ENCODE peak calls at places on chromosomes 11 and 22, in eight cellular contexts. L is sigmoid colon, I is spleen, U is stomach, Q is transverse colon, B is prostate gland, F is breast epithelium, Z is HCT116. J is an unnamed sample. For H3K4me1, the result is how much of the 10 kb centered on the place peaks cover.

GRCh38 chr11:124445646-124446139 is at the start of gene OR8B8:
- DNase-seq in F (no peak), Z (no peak), B (no peak), Q (no peak), L (no peak), U (no peak), I (no peak), J (no peak)

GRCh38 chr11:92867913-92868619 is 101.4 kb upstream of the MTNR1B start:
- DNase-seq in F (no peak), L (no peak), Q (no peak), U (no peak), Z (no peak), B (peak), I (no peak), J (no peak)

GRCh38 chr11:2570841-2571597 is 126.2 kb downstream of the KCNQ1 start:
- DNase-seq in Q (no peak), F (no peak), U (no peak), Z (no peak), L (peak), B (no peak), I (peak), J (no peak)

GRCh38 chr11:65964906-65965305 is 3.4 kb downstream of the SART1 start:
- DNase-seq in Z (no peak), I (no peak), Q (no peak), U (no peak), F (no peak), B (no peak), L (no peak), J (no peak)

GRCh38 chr22:32622762-32623147 is 148.1 kb downstream of the FBXO7 start:
- DNase-seq in U (no peak), I (peak), Q (no peak), Z (no peak), F (no peak), L (no peak), B (no peak), J (no peak)

GRCh38 chr11:85132839-85133238 is 494.3 kb downstream of the DLG2 start:
- DNase-seq in U (no peak), I (no peak), L (no peak), Z (no peak), B (no peak), F (no peak), Q (no peak), J (no peak)

GRCh38 chr22:24994070-24994763 is 41.7 kb downstream of the KIAA1671 start:
- DNase-seq in Q (peak), L (no peak), B (no peak), U (peak), I (no peak), F (peak), Z (peak), J (no peak)

GRCh38 chr11:111719379-111719778 is 46.8 kb downstream of the PPP2R1B start:
- DNase-seq in Z (no peak), B (no peak), F (no peak), I (no peak), L (no peak), U (no peak), Q (no peak), J (no peak)

GRCh38 chr22:25029181-25029580 is 76.7 kb downstream of the KIAA1671 start:
- DNase-seq in B (no peak), I (no peak), F (no peak), U (no peak), Z (no peak), L (no peak), Q (no peak), J (no peak)

GRCh38 chr22:23878219-23878618 is 16.0 kb upstream of the MIF start:
- DNase-seq in L (no peak), B (no peak), I (peak), U (no peak), Z (no peak), Q (no peak), F (no peak), J (no peak)

GRCh38 chr11:44539971-44540370 is 25.5 kb upstream of the CD82 start:
- DNase-seq in L (no peak), U (no peak), F (no peak), I (no peak), Q (no peak), B (no peak), Z (no peak), J (no peak)

GRCh38 chr11:87422566-87422965 is 384.8 kb downstream of the TMEM135 start:
- DNase-seq in F (no peak), Q (no peak), L (no peak), I (no peak), Z (no peak), B (no peak), U (no peak), J (no peak)

GRCh38 chr11:74171630-74172465 is 759 bp downstream of the PPME1 start:
- DNase-seq in Q (no peak), I (no peak), Z (no peak), B (no peak), U (no peak), L (no peak), F (no peak), J (no peak)

GRCh38 chr11:120079750-120080610 is 57.9 kb downstream of the TRIM29 start:
- DNase-seq in I (no peak), L (no peak), B (no peak), Q (no peak), F (no peak), U (peak), Z (no peak), J (no peak)

GRCh38 chr22:45590262-45590661 is 81.4 kb upstream of the ATXN10 start:
- DNase-seq in I (no peak), B (no peak), L (no peak), F (no peak), Q (no peak), Z (no peak), U (no peak), J (no peak)

GRCh38 chr22:27139935-27140493 is 482.6 kb downstream of the MIAT start:
- DNase-seq in I (no peak), U (no peak), Z (no peak), L (peak), F (no peak), Q (no peak), B (no peak), J (no peak)

GRCh38 chr11:23789200-23789853 is 707.5 kb upstream of the LUZP2 start:
- DNase-seq in B (no peak), Q (no peak), U (peak), I (no peak), F (no peak), L (no peak), Z (no peak), J (no peak)
- TF ChIP-seq POLR2AphosphoS5 in B (no peak), Q (no peak), U (no peak), I (no peak), F (no peak), L (no peak), Z (no peak), J (no peak)

GRCh38 chr22:37243402-37244113 is 511 bp downstream of the RAC2 start:
- DNase-seq in Q (no peak), B (no peak), L (no peak), I (peak), U (no peak), Z (no peak), F (no peak), J (no peak)

GRCh38 chr22:37240941-37241320 is 3.1 kb downstream of the RAC2 start:
- DNase-seq in I (peak), B (no peak), F (no peak), Q (no peak), L (no peak), U (no peak), Z (no peak), J (no peak)

GRCh38 chr22:37241351-37242142 is 2.5 kb downstream of the RAC2 start:
- DNase-seq in I (peak), Q (peak), L (no peak), F (no peak), B (no peak), Z (no peak), U (peak), J (no peak)

GRCh38 chr22:37244114-37244921 is at the start of gene RAC2:
- DNase-seq in Z (peak), U (peak), L (peak), F (peak), I (peak), B (no peak), Q (peak), J (peak)

DNA sequence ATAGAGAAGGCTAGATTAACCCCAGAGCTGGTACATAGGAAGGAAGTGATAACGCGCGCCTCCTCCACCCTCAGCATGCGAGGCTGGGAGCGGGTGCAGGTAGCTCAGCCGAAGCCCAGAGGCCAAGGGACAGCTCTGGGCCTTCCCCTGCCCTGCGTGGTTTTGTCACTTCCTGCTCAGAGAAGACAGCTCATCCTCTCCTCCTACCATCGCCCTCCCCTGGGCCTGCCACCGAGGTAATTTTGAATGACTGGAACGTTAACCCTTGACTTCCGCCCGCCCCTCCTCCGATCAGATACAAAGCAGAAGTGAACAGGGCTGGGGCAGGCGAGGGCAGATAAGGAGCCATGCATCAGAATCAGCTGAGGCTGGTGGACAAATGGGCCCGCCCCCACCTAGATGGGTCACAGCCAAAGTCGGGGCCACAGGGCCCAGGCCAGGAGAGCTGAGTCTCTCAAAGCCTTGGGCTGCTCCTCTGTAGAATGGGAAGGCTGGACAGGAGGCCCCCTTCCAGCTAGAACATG is 1.6 kb downstream of the RAC2 start:
- DNase-seq in U (peak), F (peak), L (peak), Q (peak), Z (no peak), B (no peak), I (peak), J (peak)
- TF ChIP-seq POLR2A in U (no peak), F (no peak), L (no peak), Q (no peak), Z (no peak), B (no peak), I (no peak), J (no peak)

GRCh38 chr11:1509626-1510255 is 23.2 kb upstream of the MOB2 start:
- DNase-seq in Q (no peak), L (no peak), B (no peak), F (no peak), U (no peak), I (no peak), Z (no peak), J (no peak)

GRCh38 chr11:1508491-1508891 is 21.9 kb upstream of the MOB2 start:
- DNase-seq in L (no peak), B (no peak), I (no peak), Q (no peak), Z (no peak), U (no peak), F (no peak), J (no peak)

GRCh38 chr11:1508986-1509385 is 22.4 kb upstream of the MOB2 start:
- DNase-seq in Z (no peak), U (no peak), L (no peak), I (no peak), F (no peak), B (no peak), Q (no peak), J (no peak)

GRCh38 chr11:1511937-1512496 is 25.4 kb upstream of the MOB2 start:
- DNase-seq in U (no peak), B (no peak), F (no peak), I (no peak), Z (no peak), Q (no peak), L (no peak), J (no peak)

GRCh38 chr11:1510928-1511327 is 24.3 kb upstream of the MOB2 start:
- DNase-seq in Z (no peak), Q (no peak), L (no peak), F (no peak), U (no peak), I (no peak), B (no peak), J (no peak)
- H3K4me1 ChIP-seq in Z (under half), Q (half or more), L (half or more), F (under half), U (half or more), I (half or more), B (under half), J (half or more)

GRCh38 chr11:61963016-61963281 is 4.5 kb downstream of the FTH1 start:
- DNase-seq in Z (no peak), F (no peak), Q (peak), L (no peak), U (no peak), B (no peak), I (peak), J (no peak)
- TF ChIP-seq POLR2AphosphoS5 in Z (no peak), F (no peak), Q (no peak), L (no peak), U (no peak), B (no peak), I (peak), J (no peak)

GRCh38 chr11:13053255-13053917 is 44.3 kb downstream of the RASSF10 start:
- DNase-seq in U (no peak), B (no peak), Q (no peak), F (no peak), Z (no peak), I (no peak), L (no peak), J (no peak)

GRCh38 chr11:13054278-13054677 is 45.2 kb downstream of the RASSF10 start:
- DNase-seq in I (no peak), L (no peak), Z (no peak), U (no peak), B (no peak), Q (no peak), F (no peak), J (no peak)

GRCh38 chr11:13055200-13055599 is 46.1 kb downstream of the RASSF10 start:
- DNase-seq in I (no peak), Z (no peak), L (no peak), B (no peak), Q (no peak), U (no peak), F (no peak), J (no peak)

GRCh38 chr11:13051257-13051656 is 42.1 kb downstream of the RASSF10 start:
- DNase-seq in L (no peak), U (no peak), I (no peak), B (no peak), Q (no peak), Z (no peak), F (no peak), J (no peak)

GRCh38 chr11:13052130-13052541 is 43.0 kb downstream of the RASSF10 start:
- DNase-seq in L (no peak), Q (peak), Z (no peak), F (peak), U (peak), B (peak), I (no peak), J (no peak)
- TF ChIP-seq POLR2A in L (no peak), Q (no peak), Z (no peak), F (no peak), U (no peak), B (no peak), I (no peak), J (no peak)

GRCh38 chr11:75239551-75240290 is 853 bp upstream of the TPBGL start:
- DNase-seq in F (no peak), I (no peak), B (no peak), U (peak), Q (no peak), L (no peak), Z (no peak), J (peak)
- H3K4me1 ChIP-seq in F (under half), I (under half), B (under half), U (under half), Q (under half), L (under half), Z (under half), J (under half)

GRCh38 chr11:61899146-61899841 is 7.9 kb upstream of the FADS3 start:
- DNase-seq in Z (peak), U (peak), F (peak), I (peak), B (peak), L (peak), Q (peak), J (peak)
- TF ChIP-seq POLR2AphosphoS5 in Z (no peak), U (no peak), F (peak), I (peak), B (peak), L (peak), Q (no peak), J (no peak)

GRCh38 chr11:121453589-121454299 is 977 bp upstream of the SORL1-AS1 start:
- DNase-seq in I (no peak), U (no peak), Z (no peak), L (no peak), Q (no peak), F (no peak), B (no peak), J (no peak)

GRCh38 chr11:121450424-121450823 is 1.7 kb upstream of the SORL1 start:
- DNase-seq in Q (no peak), Z (no peak), I (no peak), U (no peak), B (no peak), L (no peak), F (no peak), J (no peak)

GRCh38 chr11:121451178-121451981 is 734 bp upstream of the SORL1 start:
- DNase-seq in Q (peak), U (peak), Z (no peak), B (peak), L (no peak), F (no peak), I (peak), J (no peak)

GRCh38 chr11:121452609-121453150 is at the start of gene SORL1-AS1:
- DNase-seq in U (no peak), Z (no peak), Q (peak), B (no peak), L (no peak), F (no peak), I (no peak), J (no peak)

GRCh38 chr11:121451982-121452608 is at the start of gene SORL1:
- DNase-seq in L (peak), U (peak), Z (no peak), I (peak), Q (peak), F (peak), B (peak), J (no peak)
- TF ChIP-seq POLR2A in L (no peak), U (no peak), Z (peak), I (no peak), Q (peak), F (no peak), B (no peak), J (no peak)

DNA sequence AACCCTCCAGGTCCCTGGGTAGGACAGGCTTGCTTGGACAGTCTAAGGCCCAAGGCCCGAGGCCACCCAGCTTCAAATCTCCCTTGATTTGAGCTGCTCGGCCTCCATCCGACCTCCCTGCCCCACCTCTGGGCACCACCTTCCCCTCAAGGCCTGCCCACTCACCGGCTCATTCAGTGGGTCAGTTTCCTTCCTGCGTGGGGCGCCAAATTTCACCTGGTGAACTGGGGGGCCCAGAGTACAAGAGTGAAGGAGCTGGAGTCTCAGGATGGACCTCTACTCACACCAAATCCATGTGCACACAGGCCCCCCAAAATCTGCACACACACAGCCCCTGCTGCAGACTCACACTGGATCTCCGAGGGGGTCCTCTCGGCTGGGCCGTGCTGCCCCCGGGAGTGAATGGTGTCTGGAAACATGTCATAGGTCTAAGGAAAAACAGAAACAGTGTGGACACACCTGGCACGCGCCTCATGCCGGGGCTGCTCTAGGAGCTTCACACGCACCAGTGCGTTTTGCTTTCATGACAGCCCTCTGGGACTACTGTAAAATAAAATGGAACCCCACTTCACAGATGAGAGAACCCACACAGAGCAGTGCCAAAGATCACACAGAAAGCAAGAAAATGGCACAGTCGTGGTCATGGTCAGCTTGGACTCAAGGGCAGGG is 3.6 kb downstream of the MAP4K2 start:
- DNase-seq in Z (no peak), I (no peak), B (no peak), Q (no peak), F (no peak), L (no peak), U (no peak), J (no peak)
- H3K4me1 ChIP-seq in Z (under half), I (half or more), B (under half), Q (under half), F (under half), L (under half), U (under half), J (under half)

GRCh38 chr22:42001127-42001526 is 2.5 kb downstream of the WBP2NL start:
- DNase-seq in L (no peak), Q (no peak), U (no peak), F (no peak), B (no peak), Z (no peak), I (no peak), J (no peak)
- TF ChIP-seq POLR2AphosphoS5 in L (no peak), Q (no peak), U (no peak), F (no peak), B (no peak), Z (no peak), I (no peak), J (no peak)

J was measured in suprapubic skin.